ENCODE peak calls at places on chromosome 4, in eight cellular contexts. Y is activated CD4-positive, alpha-beta T cell treated with anti-CD3 and anti-CD28 coated beads for 36 hours; W is sciatic nerve; H is epithelial cell of prostate; S is T-helper 17 cell; T is putamen; R is naive thymus-derived CD4-positive, alpha-beta T cell; X is GM12865. E is an unnamed sample.

GRCh38 chr4:44038811-44039210 is 409.8 kb downstream of the KCTD8 start:
- DNase-seq in R (no peak), Y (no peak), W (no peak), S (no peak), X (no peak), H (no peak), T (no peak), E (no peak)

GRCh38 chr4:72006576-72006975 is 25.2 kb upstream of the NPFFR2 start:
- DNase-seq in S (no peak), H (peak; percentile 10), Y (no peak), W (no peak), R (no peak), T (no peak), X (no peak), E (peak; percentile 9)

GRCh38 chr4:93827272-93827947 is 1.1 kb upstream of the ATOH1 start:
- DNase-seq in X (no peak), T (no peak), W (no peak), R (no peak), Y (no peak), H (no peak), S (no peak), E (no peak)

GRCh38 chr4:26145212-26145611 is 175.6 kb upstream of the RBPJ start:
- DNase-seq in Y (no peak), H (no peak), W (no peak), X (no peak), T (no peak), S (no peak), R (no peak), E (no peak)

GRCh38 chr4:2870098-2870497 is 26.5 kb downstream of the ADD1 start:
- DNase-seq in R (no peak), T (no peak), Y (no peak), W (no peak), S (no peak), H (no peak), X (no peak), E (no peak)

GRCh38 chr4:101271516-101271915 is 75.8 kb downstream of the PPP3CA start:
- DNase-seq in Y (no peak), T (no peak), H (no peak), S (no peak), W (no peak), R (no peak), X (no peak), E (no peak)

GRCh38 chr4:154616287-154616686 is 3.8 kb upstream of the FGG start:
- DNase-seq in Y (no peak), H (no peak), W (no peak), X (no peak), S (no peak), R (no peak), T (no peak), E (no peak)

GRCh38 chr4:177403746-177404145 is 38.5 kb downstream of the AGA start:
- DNase-seq in S (no peak), H (no peak), Y (no peak), R (no peak), X (no peak), T (no peak), W (no peak), E (no peak)

GRCh38 chr4:137106287-137106686 is 426.0 kb downstream of the PCDH18 start:
- DNase-seq in S (no peak), T (no peak), H (no peak), R (no peak), Y (no peak), W (no peak), X (no peak), E (no peak)

GRCh38 chr4:41748788-41749445 is 392 bp upstream of the PHOX2B start:
- DNase-seq in R (no peak), X (no peak), H (no peak), T (no peak), W (no peak), Y (no peak), S (no peak), E (no peak)

GRCh38 chr4:56261027-56261426 is 126.3 kb downstream of the AASDH start:
- DNase-seq in T (peak; percentile 42), R (peak; percentile 51), H (no peak), W (no peak), X (peak; percentile 18), Y (peak; percentile 76), S (no peak), E (no peak)

GRCh38 chr4:4455199-4455865 is 68.4 kb downstream of the NSG1 start:
- DNase-seq in T (no peak), X (peak; percentile 19), S (no peak), H (no peak), R (no peak), Y (no peak), W (no peak), E (no peak)

GRCh38 chr4:169921732-169922131 is 104.5 kb downstream of the MFAP3L start:
- DNase-seq in H (no peak), W (no peak), Y (no peak), X (no peak), R (no peak), S (no peak), T (no peak), E (no peak)

GRCh38 chr4:94390804-94391410 is 48.3 kb upstream of the HPGDS start:
- DNase-seq in R (peak; percentile 6), Y (peak; percentile 43), H (no peak), S (no peak), X (peak; percentile 29), T (no peak), W (no peak), E (peak; percentile 13)

GRCh38 chr4:1855334-1856070 is 454 bp downstream of the LETM1 start:
- DNase-seq in H (no peak), S (peak; percentile 19), T (no peak), R (no peak), X (peak; percentile 42), W (no peak), Y (peak; percentile 39), E (peak; percentile 34)

GRCh38 chr4:26081795-26082498 is 167.9 kb downstream of the SMIM20 start:
- DNase-seq in H (no peak), X (peak; percentile 59), W (no peak), R (peak; percentile 22), T (peak; percentile 49), Y (no peak), S (no peak), E (no peak)

GRCh38 chr4:176788248-176788647 is 4.5 kb downstream of the VEGFC start:
- DNase-seq in T (no peak), S (no peak), X (no peak), R (no peak), W (no peak), H (no peak), Y (no peak), E (no peak)

GRCh38 chr4:740656-741282 is 35.1 kb downstream of the PCGF3 start:
- DNase-seq in R (no peak), X (no peak), S (no peak), T (no peak), H (no peak), W (no peak), Y (no peak), E (peak; percentile 47)

GRCh38 chr4:243407-243806 is 61.9 kb downstream of the ZNF732 start:
- DNase-seq in W (no peak), S (no peak), X (no peak), Y (no peak), T (no peak), R (no peak), H (no peak), E (no peak)

GRCh38 chr4:56426273-56426672 is 9.1 kb downstream of the PPAT start:
- DNase-seq in S (no peak), X (peak; percentile 69), Y (no peak), T (no peak), H (no peak), R (no peak), W (no peak), E (no peak)

GRCh38 chr4:185774815-185775684 is 36.9 kb downstream of the SORBS2 start:
- DNase-seq in R (no peak), S (no peak), X (no peak), T (no peak), Y (no peak), W (no peak), H (no peak), E (peak; percentile 65)

GRCh38 chr4:39051454-39051853 is 10.6 kb upstream of the KLHL5 start:
- DNase-seq in H (no peak), W (no peak), T (no peak), R (no peak), Y (no peak), S (no peak), X (no peak), E (no peak)

GRCh38 chr4:108045687-108046024 is 56.0 kb downstream of the HADH start:
- DNase-seq in H (no peak), Y (peak; percentile 62), W (no peak), X (no peak), S (no peak), R (peak; percentile 57), T (no peak), E (no peak)

GRCh38 chr4:135718019-135718418 is 1516.4 kb upstream of the PABPC4L start:
- DNase-seq in H (no peak), Y (no peak), X (no peak), S (no peak), R (no peak), T (no peak), W (no peak), E (peak; percentile 2)

GRCh38 chr4:628821-629635 is 3.7 kb downstream of the PDE6B start:
- DNase-seq in H (no peak), S (no peak), T (no peak), Y (no peak), X (no peak), R (no peak), W (no peak), E (no peak)

GRCh38 chr4:134200811-134201215 is 776 bp downstream of the PABPC4L start:
- DNase-seq in X (no peak), R (no peak), H (no peak), W (no peak), Y (no peak), S (no peak), T (no peak), E (peak; percentile 0)

GRCh38 chr4:54330896-54331295 is 101.8 kb downstream of the PDGFRA start:
- DNase-seq in R (no peak), S (no peak), Y (no peak), H (no peak), T (no peak), X (no peak), W (no peak), E (no peak)

GRCh38 chr4:116824172-116824571 is 261.2 kb downstream of the TRAM1L1 start:
- DNase-seq in T (no peak), W (no peak), R (no peak), H (no peak), X (no peak), S (no peak), Y (no peak), E (no peak)

GRCh38 chr4:17814140-17814539 is 3.4 kb downstream of the NCAPG start:
- DNase-seq in S (no peak), T (no peak), Y (no peak), R (no peak), H (no peak), W (no peak), X (no peak), E (peak; percentile 12)

GRCh38 chr4:13722649-13723048 is 95.1 kb upstream of the BOD1L1 start:
- DNase-seq in Y (no peak), R (no peak), X (no peak), S (no peak), W (no peak), T (no peak), H (no peak), E (no peak)

GRCh38 chr4:170476351-170476750 is 386.6 kb upstream of the AADAT start:
- DNase-seq in W (no peak), R (no peak), S (no peak), X (no peak), Y (no peak), H (no peak), T (no peak), E (no peak)

GRCh38 chr4:111494971-111495370 is 650.3 kb upstream of the FAM241A start:
- DNase-seq in T (no peak), Y (no peak), W (no peak), S (no peak), H (no peak), X (no peak), R (no peak), E (no peak)

GRCh38 chr4:148831945-148832344 is 389.7 kb upstream of the NR3C2 start:
- DNase-seq in H (peak; percentile 83), Y (no peak), S (no peak), X (no peak), T (no peak), W (no peak), R (no peak), E (peak; percentile 69)

GRCh38 chr4:111847256-111848108 is 297.8 kb upstream of the FAM241A start:
- DNase-seq in S (no peak), T (no peak), Y (no peak), X (no peak), H (no peak), W (no peak), R (no peak), E (no peak)

E was measured in hepatic stellate cell.